ENCODE peak calls at places on chromosomes 6 and 20, in four cellular contexts. G is K562, O is neural crest cell, T is stomach. I is an unnamed sample.
A peak's percentile ranks its signal among the peaks of the same experiment; 100 is the strongest.

GRCh38 chr6:41966961-41967311 is 25.3 kb upstream of the CCND3 start:
- DNase-seq in G (peak; percentile 84), O (no peak), T (no peak), I (peak; percentile 50)

GRCh38 chr20:21272279-21272678 is 30.9 kb upstream of the XRN2 start:
- DNase-seq in G (no peak), O (no peak), T (no peak), I (no peak)

GRCh38 chr6:157761331-157761921 is 61.6 kb upstream of the SNX9 start:
- DNase-seq in G (no peak), O (no peak), T (no peak), I (no peak)

GRCh38 chr20:58981564-58982364 is 708 bp downstream of the NELFCD start:
- DNase-seq in G (peak; percentile 54), O (no peak), T (peak; percentile 24), I (peak; percentile 25)

GRCh38 chr6:13268914-13269532 is 59.3 kb downstream of the TBC1D7 start:
- DNase-seq in G (peak; percentile 33), O (no peak), T (no peak), I (peak; percentile 24)

GRCh38 chr6:75266716-75267291 is 17.8 kb downstream of the TMEM30A start:
- DNase-seq in G (peak; percentile 48), O (no peak), T (no peak), I (no peak)

GRCh38 chr6:133394630-133395029 is 153.5 kb downstream of the EYA4 start:
- DNase-seq in G (no peak), O (no peak), T (no peak), I (no peak)

GRCh38 chr20:46169245-46170171 is 51.4 kb downstream of the CD40 start:
- DNase-seq in G (no peak), O (no peak), T (no peak), I (no peak)

GRCh38 chr6:150723056-150723658 is 123.5 kb downstream of the PLEKHG1 start:
- DNase-seq in G (no peak), O (no peak), T (no peak), I (no peak)

DNA sequence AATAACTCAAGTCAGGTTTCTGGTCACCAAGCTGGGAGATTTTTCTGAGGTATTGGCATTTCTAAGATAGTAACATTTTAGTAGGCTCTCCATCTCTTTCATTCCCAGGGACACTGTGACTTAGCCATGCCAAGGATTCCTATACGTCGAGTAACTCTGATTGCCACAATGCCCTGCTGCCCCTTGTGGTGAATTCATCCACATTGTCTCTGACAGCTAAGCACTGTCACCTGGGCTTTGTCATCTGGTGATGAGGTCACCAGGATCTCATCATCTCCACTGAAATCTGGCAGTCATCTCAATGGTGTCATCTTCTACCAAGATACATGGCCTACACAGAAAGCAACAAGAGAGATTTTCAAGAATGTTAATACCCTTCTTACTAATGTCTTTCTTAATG is 246.6 kb downstream of the CD109 start:
- DNase-seq in G (no peak), O (no peak), T (no peak), I (peak; percentile 9)
- TF ChIP-seq CTCF in G (no peak), O (no peak), T (no peak), I (peak; percentile 17)

GRCh38 chr20:17611540-17612286 is 41.8 kb downstream of the DSTN start:
- DNase-seq in G (peak; percentile 22), O (no peak), T (peak; percentile 72), I (peak; percentile 28)
- TF ChIP-seq CTCF in G (peak; percentile 26), O (peak; percentile 51), T (peak; percentile 76), I (no peak)

GRCh38 chr20:50294164-50295088 is 103.8 kb downstream of the CEBPB start:
- DNase-seq in G (no peak), O (no peak), T (no peak), I (no peak)
- TF ChIP-seq CTCF in G (peak; percentile 15), O (no peak), T (no peak), I (no peak)

DNA sequence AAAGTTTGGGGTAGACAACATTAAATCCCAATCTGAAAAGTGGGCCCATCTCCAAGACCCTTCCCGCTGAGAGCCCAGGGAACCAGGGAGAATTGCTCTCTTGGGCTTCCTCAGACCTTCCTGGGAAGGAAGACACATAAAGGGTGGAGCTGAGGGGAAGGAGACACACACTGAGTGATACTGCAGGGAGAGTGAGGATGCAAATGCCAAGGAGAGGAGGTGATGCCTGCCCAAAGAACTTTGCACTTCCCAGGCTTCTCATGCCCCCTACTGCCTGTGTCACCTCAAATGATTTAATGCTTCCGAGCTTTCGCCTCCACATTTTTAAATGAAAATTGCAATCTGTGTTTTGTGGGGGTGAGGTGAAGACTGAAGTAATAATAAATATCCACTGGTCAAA is 7.5 kb upstream of the BTN2A1 start:
- DNase-seq in G (no peak), O (no peak), T (no peak), I (no peak)
- TF ChIP-seq CTCF in G (no peak), O (no peak), T (no peak), I (no peak)

DNA sequence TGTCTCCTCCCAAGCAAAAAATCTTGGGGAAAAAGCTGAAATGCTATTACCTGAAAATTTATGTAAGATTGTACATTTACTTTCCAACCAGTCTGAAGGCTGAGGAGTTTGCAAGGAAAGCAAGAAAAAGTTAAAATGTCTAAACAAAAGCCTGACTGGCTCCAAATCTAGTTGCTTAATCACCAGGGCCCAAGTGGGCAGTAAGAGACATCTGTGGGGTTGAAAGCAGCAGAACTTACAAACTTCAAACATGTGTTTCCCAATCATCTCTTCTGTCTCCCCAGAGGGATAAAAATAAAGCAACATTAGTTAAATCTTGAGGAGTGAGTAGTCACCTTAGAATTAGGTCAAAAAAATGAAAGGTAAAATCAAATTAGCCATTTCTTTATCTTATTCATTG is 98.6 kb downstream of the OGFRL1 start:
- DNase-seq in G (no peak), O (no peak), T (no peak), I (no peak)
- TF ChIP-seq CTCF in G (no peak), O (no peak), T (no peak), I (no peak)

I was measured in Calu3.